ENCODE peak calls at places on chromosome 20, in eight cellular contexts. H, K, B, L, P, M, S and R are unnamed samples.

GRCh38 chr20:4263011-4263410 is 247.7 kb upstream of the RNF24 start:
- DNase-seq in H (no peak), K (no peak), B (no peak), L (no peak), P (no peak), M (no peak), S (no peak), R (no peak)

GRCh38 chr20:42634096-42634495 is 555.6 kb downstream of the PTPRT start:
- DNase-seq in H (no peak), K (no peak), B (no peak), L (no peak), P (no peak), M (no peak), S (no peak), R (no peak)

GRCh38 chr20:327041-327945 is 1.9 kb downstream of the SOX12 start:
- DNase-seq in H (peak), K (peak), B (peak), L (peak), P (peak), M (peak), S (peak), R (peak)

GRCh38 chr20:20743511-20744169 is 31.2 kb upstream of the RALGAPA2 start:
- DNase-seq in H (peak), K (no peak), B (no peak), L (peak), P (no peak), M (no peak), S (no peak), R (peak)

GRCh38 chr20:14918981-14919380 is 581.6 kb upstream of the FLRT3 start:
- DNase-seq in H (no peak), K (no peak), B (no peak), L (no peak), P (no peak), M (no peak), S (no peak), R (no peak)

GRCh38 chr20:50892394-50892793 is 38.8 kb downstream of the ADNP start:
- DNase-seq in H (no peak), K (no peak), B (no peak), L (no peak), P (no peak), M (no peak), S (no peak), R (no peak)

GRCh38 chr20:19758888-19759331 is 852 bp downstream of the RIN2 start:
- DNase-seq in H (peak), K (no peak), B (no peak), L (peak), P (no peak), M (no peak), S (no peak), R (no peak)

GRCh38 chr20:63318391-63319163 is 25.6 kb downstream of the COL20A1 start:
- DNase-seq in H (no peak), K (no peak), B (no peak), L (no peak), P (no peak), M (no peak), S (no peak), R (no peak)

GRCh38 chr20:33275871-33276270 is 7.1 kb upstream of the BPIFB1 start:
- DNase-seq in H (no peak), K (no peak), B (no peak), L (no peak), P (no peak), M (no peak), S (no peak), R (no peak)

GRCh38 chr20:7264137-7264536 is 496.7 kb downstream of the BMP2 start:
- DNase-seq in H (no peak), K (no peak), B (no peak), L (no peak), P (no peak), M (no peak), S (no peak), R (no peak)

GRCh38 chr20:10985536-10985935 is 311.7 kb upstream of the JAG1 start:
- DNase-seq in H (no peak), K (no peak), B (no peak), L (peak), P (no peak), M (no peak), S (no peak), R (no peak)

GRCh38 chr20:63116412-63117106 is 99.4 kb downstream of the YTHDF1 start:
- DNase-seq in H (peak), K (no peak), B (no peak), L (peak), P (peak), M (no peak), S (no peak), R (no peak)

GRCh38 chr20:1880529-1881239 is 14.5 kb upstream of the SIRPA start:
- DNase-seq in H (no peak), K (no peak), B (no peak), L (no peak), P (no peak), M (no peak), S (no peak), R (no peak)

GRCh38 chr20:35991142-35991771 is 22.9 kb downstream of the CNBD2 start:
- DNase-seq in H (peak), K (no peak), B (no peak), L (peak), P (no peak), M (no peak), S (no peak), R (peak)